ENCODE peak calls at places on chromosomes 13 and 19, in eight cellular contexts. One of them, this sample, is unnamed.

GRCh38 chr19:35346193-35347052 is 1.3 kb upstream of the FFAR1 start:
- DNase-seq in lower leg skin: no peak
- DNase-seq in tibial nerve: peak
- DNase-seq in uterus: no peak
- DNase-seq in H1: no peak
- DNase-seq in IMR-90: no peak
- DNase-seq in A549: no peak
- DNase-seq in erythroblast: no peak
- DNase-seq in this sample: peak

GRCh38 chr19:55179570-55180484 is at the start of gene SYT5:
- DNase-seq in lower leg skin: no peak
- DNase-seq in tibial nerve: no peak
- DNase-seq in uterus: no peak
- DNase-seq in H1: no peak
- DNase-seq in IMR-90: no peak
- DNase-seq in A549: peak
- DNase-seq in erythroblast: peak
- DNase-seq in this sample: peak

GRCh38 chr19:56189785-56190184 is 7.8 kb downstream of the ZSCAN5B start:
- DNase-seq in lower leg skin: no peak
- DNase-seq in tibial nerve: no peak
- DNase-seq in uterus: no peak
- DNase-seq in H1: no peak
- DNase-seq in IMR-90: no peak
- DNase-seq in A549: no peak
- DNase-seq in erythroblast: peak
- DNase-seq in this sample: no peak

GRCh38 chr19:40284501-40285352 is at the start of gene AKT2:
- DNase-seq in lower leg skin: no peak
- DNase-seq in tibial nerve: peak
- DNase-seq in uterus: peak
- DNase-seq in H1: peak
- DNase-seq in IMR-90: peak
- DNase-seq in A549: peak
- DNase-seq in erythroblast: peak
- DNase-seq in this sample: no peak

GRCh38 chr19:3668331-3669133 is 31.7 kb downstream of the PIP5K1C start:
- DNase-seq in lower leg skin: no peak
- DNase-seq in tibial nerve: no peak
- DNase-seq in uterus: peak
- DNase-seq in H1: no peak
- DNase-seq in IMR-90: peak
- DNase-seq in A549: no peak
- DNase-seq in erythroblast: no peak
- DNase-seq in this sample: no peak

GRCh38 chr13:50543767-50544166 is 299.7 kb downstream of the DLEU7 start:
- DNase-seq in lower leg skin: no peak
- DNase-seq in tibial nerve: no peak
- DNase-seq in uterus: no peak
- DNase-seq in H1: no peak
- DNase-seq in IMR-90: peak
- DNase-seq in A549: no peak
- DNase-seq in erythroblast: no peak
- DNase-seq in this sample: no peak

GRCh38 chr13:31904941-31905824 is 126.4 kb upstream of the FRY start:
- DNase-seq in lower leg skin: no peak
- DNase-seq in tibial nerve: no peak
- DNase-seq in uterus: no peak
- DNase-seq in H1: no peak
- DNase-seq in IMR-90: no peak
- DNase-seq in A549: no peak
- DNase-seq in erythroblast: no peak
- DNase-seq in this sample: no peak

GRCh38 chr13:46962286-46962941 is 65.6 kb upstream of the HTR2A start:
- DNase-seq in lower leg skin: no peak
- DNase-seq in tibial nerve: no peak
- DNase-seq in uterus: no peak
- DNase-seq in H1: no peak
- DNase-seq in IMR-90: peak
- DNase-seq in A549: no peak
- DNase-seq in erythroblast: no peak
- DNase-seq in this sample: no peak

GRCh38 chr13:46386996-46387851 is at the start of gene RUBCNL:
- DNase-seq in lower leg skin: no peak
- DNase-seq in tibial nerve: no peak
- DNase-seq in uterus: no peak
- DNase-seq in H1: no peak
- DNase-seq in IMR-90: no peak
- DNase-seq in A549: no peak
- DNase-seq in erythroblast: peak
- DNase-seq in this sample: peak

GRCh38 chr19:34134190-34135032 is 37.9 kb upstream of the LSM14A start:
- DNase-seq in lower leg skin: peak
- DNase-seq in tibial nerve: peak
- DNase-seq in uterus: peak
- DNase-seq in H1: peak
- DNase-seq in IMR-90: peak
- DNase-seq in A549: peak
- DNase-seq in erythroblast: peak
- DNase-seq in this sample: peak

GRCh38 chr19:13463296-13463695 is 43.0 kb downstream of the CACNA1A start:
- DNase-seq in lower leg skin: no peak
- DNase-seq in tibial nerve: no peak
- DNase-seq in uterus: no peak
- DNase-seq in H1: no peak
- DNase-seq in IMR-90: peak
- DNase-seq in A549: no peak
- DNase-seq in erythroblast: peak
- DNase-seq in this sample: no peak

GRCh38 chr13:110726726-110727125 is 13.2 kb downstream of the ING1 start:
- DNase-seq in lower leg skin: no peak
- DNase-seq in tibial nerve: no peak
- DNase-seq in uterus: no peak
- DNase-seq in H1: no peak
- DNase-seq in IMR-90: no peak
- DNase-seq in A549: no peak
- DNase-seq in erythroblast: no peak
- DNase-seq in this sample: no peak

GRCh38 chr19:40702337-40703012 is 12.0 kb upstream of the NUMBL start:
- DNase-seq in lower leg skin: no peak
- DNase-seq in tibial nerve: no peak
- DNase-seq in uterus: peak
- DNase-seq in H1: no peak
- DNase-seq in IMR-90: no peak
- DNase-seq in A549: peak
- DNase-seq in erythroblast: peak
- DNase-seq in this sample: peak

GRCh38 chr19:991174-991931 is 7.2 kb downstream of the WDR18 start:
- DNase-seq in lower leg skin: no peak
- DNase-seq in tibial nerve: no peak
- DNase-seq in uterus: no peak
- DNase-seq in H1: no peak
- DNase-seq in IMR-90: peak
- DNase-seq in A549: no peak
- DNase-seq in erythroblast: peak
- DNase-seq in this sample: no peak
- TF ChIP-seq POLR2A in lower leg skin: no peak
- TF ChIP-seq POLR2A in tibial nerve: no peak
- TF ChIP-seq POLR2A in uterus: no peak
- TF ChIP-seq POLR2A in H1: no peak
- TF ChIP-seq POLR2A in IMR-90: no peak
- TF ChIP-seq POLR2A in A549: no peak
- TF ChIP-seq POLR2A in erythroblast: no peak
- TF ChIP-seq POLR2A in this sample: no peak

GRCh38 chr19:7699422-7700127 is 2.4 kb downstream of the FCER2 start:
- DNase-seq in lower leg skin: no peak
- DNase-seq in tibial nerve: no peak
- DNase-seq in uterus: no peak
- DNase-seq in H1: no peak
- DNase-seq in IMR-90: no peak
- DNase-seq in A549: no peak
- DNase-seq in erythroblast: peak
- DNase-seq in this sample: no peak

GRCh38 chr19:7699003-7699402 is 2.9 kb downstream of the FCER2 start:
- DNase-seq in lower leg skin: no peak
- DNase-seq in tibial nerve: no peak
- DNase-seq in uterus: no peak
- DNase-seq in H1: no peak
- DNase-seq in IMR-90: no peak
- DNase-seq in A549: no peak
- DNase-seq in erythroblast: no peak
- DNase-seq in this sample: no peak

GRCh38 chr19:7697721-7698287 is 4.1 kb downstream of the FCER2 start:
- DNase-seq in lower leg skin: no peak
- DNase-seq in tibial nerve: no peak
- DNase-seq in uterus: no peak
- DNase-seq in H1: no peak
- DNase-seq in IMR-90: no peak
- DNase-seq in A549: no peak
- DNase-seq in erythroblast: no peak
- DNase-seq in this sample: no peak

GRCh38 chr19:7700128-7700470 is 1.8 kb downstream of the FCER2 start:
- DNase-seq in lower leg skin: peak
- DNase-seq in tibial nerve: no peak
- DNase-seq in uterus: no peak
- DNase-seq in H1: no peak
- DNase-seq in IMR-90: no peak
- DNase-seq in A549: no peak
- DNase-seq in erythroblast: no peak
- DNase-seq in this sample: no peak

DNA sequence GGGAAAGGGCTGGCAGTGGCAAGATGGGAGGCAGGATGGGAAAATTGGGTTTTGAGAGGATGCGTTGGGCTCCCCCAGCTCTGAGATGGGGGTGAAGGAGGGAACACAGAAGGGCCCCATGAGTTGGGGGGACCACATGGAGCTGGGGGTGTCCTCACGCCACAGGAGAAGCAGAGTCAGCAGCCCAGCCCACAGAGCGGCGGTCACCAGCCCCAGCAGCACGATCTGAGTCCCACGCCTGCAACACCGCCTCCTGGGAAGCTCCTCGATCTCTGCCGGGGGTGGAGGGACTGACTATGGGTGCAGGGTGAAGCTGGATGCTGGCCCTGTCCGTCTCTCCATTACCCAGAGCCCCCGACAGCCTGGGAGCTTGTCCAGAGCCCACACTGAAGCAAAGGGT is 3.3 kb downstream of the FCER2 start:
- DNase-seq in lower leg skin: no peak
- DNase-seq in tibial nerve: no peak
- DNase-seq in uterus: no peak
- DNase-seq in H1: no peak
- DNase-seq in IMR-90: no peak
- DNase-seq in A549: no peak
- DNase-seq in erythroblast: no peak
- DNase-seq in this sample: no peak
- TF ChIP-seq POLR2A in lower leg skin: no peak
- TF ChIP-seq POLR2A in tibial nerve: no peak
- TF ChIP-seq POLR2A in uterus: no peak
- TF ChIP-seq POLR2A in H1: no peak
- TF ChIP-seq POLR2A in IMR-90: no peak
- TF ChIP-seq POLR2A in A549: no peak
- TF ChIP-seq POLR2A in erythroblast: no peak
- TF ChIP-seq POLR2A in this sample: no peak

GRCh38 chr13:95512957-95513356 is 39.6 kb upstream of the CLDN10 start:
- DNase-seq in lower leg skin: no peak
- DNase-seq in tibial nerve: no peak
- DNase-seq in uterus: no peak
- DNase-seq in H1: no peak
- DNase-seq in IMR-90: no peak
- DNase-seq in A549: no peak
- DNase-seq in erythroblast: no peak
- DNase-seq in this sample: no peak
- TF ChIP-seq POLR2A in lower leg skin: no peak
- TF ChIP-seq POLR2A in tibial nerve: no peak
- TF ChIP-seq POLR2A in uterus: no peak
- TF ChIP-seq POLR2A in H1: no peak
- TF ChIP-seq POLR2A in IMR-90: no peak
- TF ChIP-seq POLR2A in A549: no peak
- TF ChIP-seq POLR2A in erythroblast: no peak
- TF ChIP-seq POLR2A in this sample: no peak

GRCh38 chr19:11267316-11268085 is 5.2 kb upstream of the DOCK6 start:
- DNase-seq in lower leg skin: no peak
- DNase-seq in tibial nerve: no peak
- DNase-seq in uterus: no peak
- DNase-seq in H1: no peak
- DNase-seq in IMR-90: no peak
- DNase-seq in A549: no peak
- DNase-seq in erythroblast: no peak
- DNase-seq in this sample: no peak

GRCh38 chr19:11265785-11266236 is 3.5 kb upstream of the DOCK6 start:
- DNase-seq in lower leg skin: peak
- DNase-seq in tibial nerve: no peak
- DNase-seq in uterus: no peak
- DNase-seq in H1: no peak
- DNase-seq in IMR-90: no peak
- DNase-seq in A549: peak
- DNase-seq in erythroblast: no peak
- DNase-seq in this sample: peak

GRCh38 chr19:11265177-11265784 is 3.0 kb upstream of the DOCK6 start:
- DNase-seq in lower leg skin: no peak
- DNase-seq in tibial nerve: no peak
- DNase-seq in uterus: no peak
- DNase-seq in H1: no peak
- DNase-seq in IMR-90: no peak
- DNase-seq in A549: no peak
- DNase-seq in erythroblast: no peak
- DNase-seq in this sample: no peak

GRCh38 chr19:11269408-11269807 is 7.1 kb upstream of the DOCK6 start:
- DNase-seq in lower leg skin: no peak
- DNase-seq in tibial nerve: no peak
- DNase-seq in uterus: no peak
- DNase-seq in H1: no peak
- DNase-seq in IMR-90: peak
- DNase-seq in A549: no peak
- DNase-seq in erythroblast: no peak
- DNase-seq in this sample: no peak

DNA sequence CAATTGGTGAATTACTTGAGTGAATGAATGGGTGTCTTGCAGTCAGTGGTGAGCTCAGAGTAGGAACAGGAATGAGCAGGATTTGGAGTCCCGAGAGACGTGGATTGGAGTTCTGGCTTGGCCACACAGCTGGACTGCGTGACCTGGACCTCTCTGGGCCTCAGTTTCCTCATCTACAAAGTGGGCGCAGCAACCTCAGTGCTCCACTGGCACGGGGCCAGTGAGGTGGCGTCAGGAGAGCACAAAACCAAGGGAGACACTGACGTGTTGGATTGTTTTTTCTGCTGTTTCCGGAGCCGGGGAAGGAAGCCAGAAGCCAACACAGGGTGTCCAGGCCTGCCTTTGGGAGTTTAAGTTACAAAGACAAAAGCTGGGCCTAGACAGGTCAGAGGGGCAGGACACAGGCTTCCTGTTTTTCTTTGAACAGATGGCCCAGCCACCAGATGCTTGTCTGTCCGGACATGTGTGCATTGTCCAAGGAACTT is 6.5 kb upstream of the DOCK6 start:
- DNase-seq in lower leg skin: no peak
- DNase-seq in tibial nerve: peak
- DNase-seq in uterus: peak
- DNase-seq in H1: no peak
- DNase-seq in IMR-90: peak
- DNase-seq in A549: no peak
- DNase-seq in erythroblast: no peak
- DNase-seq in this sample: no peak
- TF ChIP-seq POLR2A in lower leg skin: no peak
- TF ChIP-seq POLR2A in tibial nerve: no peak
- TF ChIP-seq POLR2A in uterus: no peak
- TF ChIP-seq POLR2A in H1: no peak
- TF ChIP-seq POLR2A in IMR-90: no peak
- TF ChIP-seq POLR2A in A549: no peak
- TF ChIP-seq POLR2A in erythroblast: no peak
- TF ChIP-seq POLR2A in this sample: no peak